ENCODE peak calls at places on chromosomes 7 and 10, in six cellular contexts. E is CD8-positive, alpha-beta T cell; Z is GM23338; T is cardiac muscle cell; J is heart left ventricle; V is fibroblast of lung. S is an unnamed sample. For H3K4me1 and H3K27me3, the result is how much of the 10 kb centered on the place peaks cover.

GRCh38 chr10:95201736-95202135 is 7.7 kb downstream of the ACSM6 start:
- DNase-seq in V (peak), Z (no peak), J (no peak), T (peak), E (no peak), S (no peak)

GRCh38 chr10:74322565-74322964 is 171.5 kb downstream of the ADK start:
- DNase-seq in Z (no peak), T (no peak), J (no peak), E (no peak), V (no peak), S (no peak)

GRCh38 chr10:31942435-31942834 is 13.8 kb upstream of the ARHGAP12 start:
- DNase-seq in E (no peak), V (no peak), T (no peak), J (no peak), Z (no peak), S (no peak)

GRCh38 chr10:98260752-98261151 is 7.2 kb downstream of the LOXL4 start:
- DNase-seq in J (no peak), T (no peak), Z (no peak), V (no peak), E (no peak), S (no peak)

GRCh38 chr7:50418086-50418515 is 32.0 kb downstream of the FIGNL1 start:
- DNase-seq in V (peak), J (peak), Z (peak), T (peak), E (peak), S (peak)

GRCh38 chr10:43696909-43697499 is 48.3 kb upstream of the ZNF32 start:
- DNase-seq in J (peak), V (no peak), Z (no peak), T (no peak), E (no peak), S (no peak)

GRCh38 chr7:43856316-43856715 is 13.0 kb downstream of the MRPS24 start:
- DNase-seq in V (no peak), E (no peak), T (no peak), Z (no peak), J (no peak), S (no peak)

GRCh38 chr10:94108200-94108599 is 114.5 kb downstream of the PLCE1 start:
- DNase-seq in T (peak), E (no peak), J (no peak), Z (no peak), V (peak), S (no peak)

GRCh38 chr7:3537210-3537875 is 236.3 kb downstream of the SDK1 start:
- DNase-seq in E (no peak), T (no peak), V (peak), J (no peak), Z (no peak), S (no peak)

GRCh38 chr7:86947956-86948355 is 111.5 kb downstream of the ELAPOR2 start:
- DNase-seq in E (no peak), J (no peak), T (peak), V (no peak), Z (peak), S (no peak)

GRCh38 chr7:25696565-25696964 is 455.4 kb upstream of the NFE2L3 start:
- DNase-seq in J (no peak), V (no peak), Z (no peak), T (no peak), E (no peak), S (no peak)

GRCh38 chr7:25698709-25699108 is 453.3 kb upstream of the NFE2L3 start:
- DNase-seq in E (no peak), T (no peak), V (no peak), J (no peak), Z (no peak), S (no peak)

GRCh38 chr7:25694690-25695089 is 457.3 kb upstream of the NFE2L3 start:
- DNase-seq in J (peak), Z (no peak), T (no peak), V (no peak), E (no peak), S (no peak)
- H3K27ac ChIP-seq in J (peak), Z (peak), T (no peak), V (no peak), E (no peak), S (no peak)

GRCh38 chr7:104980440-104980839 is 33.6 kb upstream of the KMT2E start:
- DNase-seq in V (no peak), T (no peak), J (no peak), E (no peak), Z (no peak), S (no peak)
- H3K4me1 ChIP-seq in V (under half), T (under half), J (half or more), E (under half), Z (under half), S (under half)

DNA sequence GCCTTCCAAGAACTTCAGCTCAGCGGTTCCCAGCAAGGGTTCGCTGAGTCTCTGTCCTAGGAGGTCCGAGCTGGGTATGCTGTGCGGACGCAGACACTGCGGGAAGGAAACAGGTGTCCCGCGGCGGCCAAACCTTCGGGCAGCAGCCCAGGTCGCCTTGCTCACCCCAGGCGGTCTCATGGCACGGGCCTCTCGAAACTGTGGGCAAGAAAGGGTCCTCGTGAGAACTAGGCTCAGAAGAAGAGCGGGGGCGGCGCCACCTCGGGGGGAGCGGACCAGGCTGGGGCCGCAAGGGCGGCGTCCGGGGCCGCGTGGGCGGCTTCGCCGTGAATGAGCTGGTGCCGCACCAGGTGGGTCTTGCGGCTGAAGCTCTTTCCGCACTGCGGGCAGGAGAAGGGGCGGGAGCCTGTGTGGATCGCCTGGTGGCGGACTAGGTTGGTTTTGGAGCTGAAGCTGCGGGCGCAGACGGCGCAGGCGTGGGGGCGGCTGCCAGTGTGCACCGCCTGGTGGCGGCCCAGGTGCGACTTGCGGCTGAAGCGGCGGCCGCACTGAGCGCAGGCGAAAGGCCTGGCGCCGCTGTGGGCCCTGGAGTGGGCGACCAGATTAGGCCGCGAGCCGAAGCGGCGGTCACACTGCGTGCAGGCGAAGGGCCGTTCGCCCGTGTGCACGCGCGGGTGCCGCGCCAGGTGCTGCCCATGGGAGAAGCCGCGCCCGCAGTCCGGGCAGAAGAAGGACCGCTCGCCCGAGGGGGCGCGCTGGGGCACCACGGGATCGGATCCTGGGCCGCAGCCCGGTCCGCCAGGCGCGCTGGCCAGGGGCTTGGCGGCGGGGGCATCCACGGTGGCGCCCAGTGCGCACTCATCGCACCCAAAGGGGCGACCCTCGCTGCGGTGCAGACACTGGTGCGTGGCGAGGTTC is 8.6 kb downstream of the ZNF467 start:
- DNase-seq in J (no peak), E (no peak), T (no peak), V (no peak), Z (peak), S (no peak)
- H3K27me3 ChIP-seq in J (under half), E (under half), T (half or more), V (under half), Z (half or more), S (under half)

DNA sequence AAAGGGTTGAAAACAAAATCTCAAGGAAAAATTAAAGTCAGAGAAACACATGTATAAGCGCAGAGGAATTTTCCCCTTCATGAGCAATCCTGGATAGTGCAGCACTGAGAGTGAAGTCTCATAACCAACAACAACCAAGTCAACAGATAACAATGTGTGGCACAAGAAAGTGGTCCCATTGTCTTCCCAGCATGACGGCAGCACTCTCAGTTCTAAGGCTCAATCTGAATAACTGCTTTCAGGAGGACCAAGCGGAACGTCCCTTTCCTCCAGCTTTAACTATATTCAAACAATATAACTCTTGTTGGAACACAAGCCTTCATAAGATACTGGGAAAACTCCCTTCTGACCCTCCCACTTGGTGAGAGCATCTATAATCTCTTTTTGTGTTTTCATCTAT is 137.9 kb downstream of the RAPGEF5 start:
- DNase-seq in J (no peak), Z (no peak), V (no peak), T (peak), E (no peak), S (no peak)
- H3K27ac ChIP-seq in J (peak), Z (no peak), V (no peak), T (no peak), E (no peak), S (no peak)

S was measured in colonic mucosa.